ENCODE peak calls at places on chromosomes 2 and 18, in seven cellular contexts. C is WTC11, T is GM13976, P is MCF 10A, D is astrocyte, U is suprapubic skin, R is HFF-Myc. M is an unnamed sample.

GRCh38 chr18:61651880-61652268 is 240.9 kb downstream of the RNF152 start:
- DNase-seq in C (no peak), T (no peak), P (no peak), D (no peak), U (no peak), R (no peak), M (no peak)

GRCh38 chr2:23523651-23524260 is 138.8 kb downstream of the KLHL29 start:
- DNase-seq in C (no peak), T (no peak), P (no peak), D (peak), U (no peak), R (no peak), M (no peak)

GRCh38 chr2:211611061-211611518 is 927.5 kb downstream of the ERBB4 start:
- DNase-seq in C (no peak), T (peak), P (no peak), D (no peak), U (no peak), R (no peak), M (no peak)

GRCh38 chr18:658947-659533 is 1.6 kb downstream of the TYMS start:
- DNase-seq in C (no peak), T (no peak), P (no peak), D (no peak), U (no peak), R (no peak), M (no peak)

GRCh38 chr18:52348209-52348608 is 8.2 kb downstream of the DCC start:
- DNase-seq in C (peak), T (no peak), P (peak), D (no peak), U (no peak), R (no peak), M (no peak)

GRCh38 chr2:27380626-27381556 is at the start of gene ZNF513:
- DNase-seq in C (peak), T (peak), P (peak), D (peak), U (peak), R (peak), M (peak)

GRCh38 chr18:63088262-63088661 is 231.3 kb downstream of the BCL2 start:
- DNase-seq in C (peak), T (no peak), P (no peak), D (no peak), U (peak), R (no peak), M (no peak)

GRCh38 chr2:98649135-98649991 is 41.0 kb downstream of the UNC50 start:
- DNase-seq in C (peak), T (peak), P (peak), D (peak), U (peak), R (peak), M (peak)

GRCh38 chr2:215002500-215002899 is 135.9 kb downstream of the ABCA12 start:
- DNase-seq in C (peak), T (peak), P (peak), D (peak), U (no peak), R (no peak), M (no peak)

GRCh38 chr2:38739524-38739923 is 11.6 kb downstream of the SRSF7 start:
- DNase-seq in C (no peak), T (no peak), P (no peak), D (no peak), U (peak), R (no peak), M (no peak)

DNA sequence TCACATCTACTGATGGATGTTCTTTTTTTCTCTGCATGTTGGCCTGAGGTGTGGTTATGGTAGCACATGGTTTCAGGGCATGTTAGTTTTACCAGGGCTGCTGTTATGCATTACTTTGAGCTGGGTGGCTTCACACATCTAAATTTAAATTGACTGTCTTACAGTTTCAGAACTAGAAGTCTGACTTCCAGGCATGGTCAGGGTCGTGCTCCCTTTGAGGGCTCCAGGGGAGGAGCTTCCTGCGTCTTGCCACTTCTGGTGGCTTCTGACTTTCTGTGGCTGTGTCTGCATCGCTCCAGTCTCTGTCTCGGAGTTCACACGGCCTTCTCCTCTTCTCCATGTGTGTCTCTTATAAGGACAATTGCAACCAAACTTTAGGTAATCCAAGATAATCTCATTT is 143.9 kb downstream of the GALR1 start:
- DNase-seq in C (no peak), T (no peak), P (no peak), D (no peak), U (no peak), R (no peak), M (no peak)
- TF ChIP-seq CTCF in C (no peak), T (no peak), P (no peak), D (no peak), U (no peak), R (no peak), M (no peak)

GRCh38 chr18:21743166-21743831 is 2.7 kb downstream of the MIB1 start:
- DNase-seq in C (no peak), T (no peak), P (no peak), D (no peak), U (no peak), R (no peak), M (no peak)

GRCh38 chr18:21747268-21747667 is 6.7 kb downstream of the MIB1 start:
- DNase-seq in C (no peak), T (no peak), P (no peak), D (no peak), U (no peak), R (no peak), M (no peak)

GRCh38 chr18:21742323-21742687 is 1.7 kb downstream of the MIB1 start:
- DNase-seq in C (no peak), T (no peak), P (peak), D (peak), U (no peak), R (no peak), M (no peak)

GRCh38 chr18:21747764-21748693 is 7.4 kb downstream of the MIB1 start:
- DNase-seq in C (no peak), T (no peak), P (no peak), D (no peak), U (no peak), R (no peak), M (no peak)

GRCh38 chr18:21745234-21745633 is 4.6 kb downstream of the MIB1 start:
- DNase-seq in C (no peak), T (no peak), P (no peak), D (no peak), U (no peak), R (no peak), M (no peak)
- TF ChIP-seq CTCF in C (no peak), T (no peak), P (no peak), D (no peak), U (no peak), R (no peak), M (no peak)

GRCh38 chr18:44098551-44099098 is 582.1 kb upstream of the SETBP1 start:
- DNase-seq in C (peak), T (peak), P (peak), D (peak), U (no peak), R (no peak), M (no peak)
- TF ChIP-seq CTCF in C (peak), T (peak), P (peak), D (peak), U (no peak), R (no peak), M (peak)

GRCh38 chr2:18855027-18855426 is 265.7 kb upstream of the NT5C1B start:
- DNase-seq in C (no peak), T (no peak), P (peak), D (no peak), U (no peak), R (peak), M (no peak)
- TF ChIP-seq CTCF in C (peak), T (no peak), P (peak), D (peak), U (no peak), R (peak), M (peak)

DNA sequence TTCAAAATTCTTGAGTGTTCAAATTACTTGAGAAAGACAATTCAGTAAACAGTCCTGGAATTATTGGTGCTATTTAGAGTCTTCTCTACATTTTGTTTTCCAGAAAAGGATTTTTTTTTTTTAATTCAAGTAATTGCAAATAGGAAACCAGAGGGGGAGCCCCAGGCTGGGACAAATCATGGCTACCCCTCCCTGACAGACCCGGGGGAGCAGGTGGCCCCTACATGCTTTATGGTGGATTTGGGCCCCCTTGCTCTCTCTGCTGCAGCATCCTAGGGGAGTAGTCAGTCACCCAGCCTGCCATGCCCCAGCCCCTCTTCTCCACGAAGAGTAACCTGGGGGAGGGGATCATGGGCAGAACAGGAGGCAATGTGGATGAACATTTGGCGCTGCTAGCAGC is 4.7 kb downstream of the C2orf81 start:
- DNase-seq in C (no peak), T (no peak), P (no peak), D (no peak), U (no peak), R (no peak), M (no peak)
- TF ChIP-seq CTCF in C (no peak), T (no peak), P (no peak), D (no peak), U (no peak), R (no peak), M (no peak)

M was measured in left ventricle myocardium inferior.